ENCODE peak calls at places on chromosomes 16 and 17, in ten cellular contexts. C, B, H, P, X, U, A, F, M and T are unnamed samples.

GRCh38 chr17:73906896-73907600 is 262.8 kb upstream of the SDK2 start:
- DNase-seq in U (peak; percentile 45), F (no peak), C (no peak), X (no peak), M (no peak), A (no peak), H (no peak), P (no peak), B (no peak), T (no peak)

GRCh38 chr16:87203060-87203656 is 114.0 kb downstream of the C16orf95 start:
- DNase-seq in M (peak; percentile 83), X (no peak), U (peak; percentile 93), A (peak; percentile 73), F (peak; percentile 16), H (peak; percentile 82), C (peak; percentile 61), B (no peak), P (peak; percentile 46), T (peak; percentile 41)

GRCh38 chr17:33939959-33940358 is 315.1 kb upstream of the CCL2 start:
- DNase-seq in H (no peak), B (no peak), A (no peak), X (no peak), P (no peak), F (no peak), M (no peak), C (no peak), U (no peak), T (no peak)

GRCh38 chr17:3748576-3748975 is 24.9 kb downstream of the HASPIN start:
- DNase-seq in X (no peak), M (no peak), C (no peak), A (no peak), P (no peak), F (no peak), H (no peak), B (no peak), U (no peak), T (no peak)

GRCh38 chr16:19242987-19243386 is 42.5 kb upstream of the CLEC19A start:
- DNase-seq in P (no peak), U (no peak), C (no peak), H (no peak), X (no peak), M (no peak), B (no peak), F (no peak), A (no peak), T (no peak)

GRCh38 chr17:59487161-59487873 is 78.1 kb upstream of the DHX40 start:
- DNase-seq in U (no peak), H (no peak), C (no peak), B (no peak), M (peak; percentile 81), A (no peak), F (no peak), P (no peak), X (no peak), T (no peak)

GRCh38 chr16:66521951-66522771 is 27.8 kb downstream of the TK2 start:
- DNase-seq in P (peak; percentile 95), C (no peak), U (peak; percentile 34), A (no peak), X (peak; percentile 77), B (peak; percentile 75), H (no peak), F (peak; percentile 88), M (no peak), T (no peak)

GRCh38 chr16:30887927-30888326 is 6.0 kb downstream of the BCL7C start:
- DNase-seq in F (no peak), C (no peak), B (no peak), U (no peak), A (no peak), X (no peak), P (no peak), H (no peak), M (no peak), T (no peak)

GRCh38 chr17:13704333-13704732 is 102.6 kb upstream of the HS3ST3A1 start:
- DNase-seq in C (no peak), H (no peak), F (no peak), P (no peak), A (no peak), U (no peak), B (no peak), M (no peak), X (no peak), T (no peak)

GRCh38 chr17:42281571-42282096 is 5.4 kb upstream of the STAT5B start:
- DNase-seq in X (no peak), H (no peak), B (no peak), F (no peak), C (no peak), M (no peak), A (no peak), U (peak; percentile 52), P (no peak), T (no peak)

GRCh38 chr17:18314059-18314730 is 599 bp downstream of the TOP3A start:
- DNase-seq in H (no peak), A (no peak), C (no peak), F (no peak), X (no peak), U (no peak), M (peak; percentile 64), P (no peak), B (peak; percentile 18), T (no peak)

GRCh38 chr17:49548506-49549310 is 27.0 kb upstream of the NXPH3 start:
- DNase-seq in P (no peak), M (peak; percentile 87), X (no peak), A (peak; percentile 13), H (no peak), B (no peak), C (no peak), F (no peak), U (peak; percentile 96), T (peak; percentile 19)

GRCh38 chr16:56729351-56729735 is 586 bp upstream of the NUP93 start:
- DNase-seq in B (no peak), F (no peak), P (no peak), A (no peak), H (no peak), U (no peak), C (no peak), X (no peak), M (peak; percentile 40), T (peak; percentile 67)

GRCh38 chr17:18000044-18000443 is 27.4 kb downstream of the DRC3 start:
- DNase-seq in H (no peak), F (no peak), U (no peak), C (no peak), P (no peak), B (no peak), A (no peak), M (no peak), X (no peak), T (no peak)

GRCh38 chr16:86507173-86508027 is 2.9 kb upstream of the FOXF1 start:
- DNase-seq in U (no peak), A (no peak), B (no peak), C (no peak), H (no peak), M (no peak), P (no peak), X (no peak), F (no peak), T (no peak)

GRCh38 chr17:66426397-66427033 is 124.1 kb downstream of the PRKCA start:
- DNase-seq in X (peak; percentile 2), F (no peak), M (peak; percentile 31), H (no peak), P (no peak), C (no peak), B (peak; percentile 18), A (no peak), U (peak; percentile 66), T (peak; percentile 96)

GRCh38 chr17:37489197-37490001 is at the start of gene DUSP14:
- DNase-seq in F (peak; percentile 58), C (peak; percentile 84), X (peak; percentile 73), M (peak; percentile 92), H (no peak), P (peak; percentile 55), U (peak; percentile 95), A (peak; percentile 59), B (peak; percentile 72), T (peak; percentile 61)

GRCh38 chr16:84036131-84036530 is 6.5 kb downstream of the SLC38A8 start:
- DNase-seq in A (no peak), P (no peak), B (no peak), F (no peak), C (no peak), H (no peak), X (no peak), M (no peak), U (no peak), T (no peak)

GRCh38 chr17:12136243-12136642 is 115.6 kb downstream of the MAP2K4 start:
- DNase-seq in C (no peak), B (no peak), F (no peak), P (no peak), X (no peak), M (no peak), U (no peak), A (no peak), H (no peak), T (no peak)

GRCh38 chr17:82367724-82368524 is 3.6 kb upstream of the UTS2R start:
- DNase-seq in A (no peak), B (no peak), C (no peak), U (peak; percentile 87), P (no peak), F (no peak), H (no peak), M (peak; percentile 94), X (no peak), T (no peak)

GRCh38 chr17:69724236-69724635 is 309.7 kb downstream of the MAP2K6 start:
- DNase-seq in B (no peak), A (no peak), M (no peak), H (no peak), U (no peak), P (no peak), F (no peak), X (no peak), C (no peak), T (no peak)

GRCh38 chr16:49055824-49056545 is 225.7 kb downstream of the CBLN1 start:
- DNase-seq in H (peak; percentile 27), P (no peak), A (no peak), U (peak; percentile 64), M (no peak), B (no peak), F (no peak), C (no peak), X (no peak), T (no peak)

GRCh38 chr17:58207451-58207850 is 11.6 kb downstream of the MKS1 start:
- DNase-seq in F (no peak), U (no peak), P (no peak), B (no peak), C (no peak), H (no peak), M (no peak), A (no peak), X (no peak), T (no peak)

GRCh38 chr16:5502467-5502869 is 404.9 kb upstream of the EEF2KMT start:
- DNase-seq in B (no peak), A (no peak), P (no peak), M (peak; percentile 83), X (no peak), C (peak; percentile 39), U (peak; percentile 89), F (no peak), H (peak; percentile 46), T (no peak)

GRCh38 chr17:70906808-70907207 is 737.5 kb downstream of the KCNJ2 start:
- DNase-seq in X (no peak), M (no peak), C (no peak), P (no peak), H (no peak), A (no peak), F (no peak), B (no peak), U (no peak), T (no peak)

GRCh38 chr17:40956401-40957254 is 10.1 kb downstream of the KRT39 start:
- DNase-seq in U (no peak), F (no peak), B (no peak), P (no peak), M (no peak), X (no peak), H (no peak), C (no peak), A (no peak), T (no peak)

GRCh38 chr16:50984688-50985087 is 166.4 kb downstream of the SALL1 start:
- DNase-seq in U (no peak), P (no peak), F (no peak), X (no peak), C (no peak), B (no peak), A (no peak), H (no peak), M (no peak), T (no peak)

GRCh38 chr16:73065617-73066313 is 17.8 kb upstream of the ZFHX3 start:
- DNase-seq in A (no peak), P (no peak), H (no peak), B (no peak), M (no peak), C (no peak), U (peak; percentile 73), F (no peak), X (no peak), T (no peak)